ENCODE peak calls at places on chromosome 11, in nine cellular contexts. One of them, this sample, is unnamed.

GRCh38 chr11:92453055-92453454 is 228.4 kb downstream of the FAT3 start:
- DNase-seq in sigmoid colon: no peak
- DNase-seq in suprapubic skin: no peak
- DNase-seq in ovary: no peak
- DNase-seq in stomach: no peak
- DNase-seq in A549: no peak
- DNase-seq in H1: no peak
- DNase-seq in K562: no peak
- DNase-seq in HepG2: no peak
- DNase-seq in this sample: no peak

GRCh38 chr11:22169833-22170232 is 23.1 kb upstream of the ANO5 start:
- DNase-seq in sigmoid colon: no peak
- DNase-seq in suprapubic skin: no peak
- DNase-seq in ovary: no peak
- DNase-seq in stomach: no peak
- DNase-seq in A549: no peak
- DNase-seq in H1: no peak
- DNase-seq in K562: no peak
- DNase-seq in HepG2: peak
- DNase-seq in this sample: no peak

GRCh38 chr11:34345991-34346480 is 11.8 kb downstream of the ABTB2 start:
- DNase-seq in sigmoid colon: no peak
- DNase-seq in suprapubic skin: no peak
- DNase-seq in ovary: no peak
- DNase-seq in stomach: no peak
- DNase-seq in A549: no peak
- DNase-seq in H1: no peak
- DNase-seq in K562: no peak
- DNase-seq in HepG2: no peak
- DNase-seq in this sample: no peak

GRCh38 chr11:75627879-75628668 is 40.8 kb downstream of the MAP6 start:
- DNase-seq in sigmoid colon: no peak
- DNase-seq in suprapubic skin: no peak
- DNase-seq in ovary: peak
- DNase-seq in stomach: no peak
- DNase-seq in A549: no peak
- DNase-seq in H1: no peak
- DNase-seq in K562: no peak
- DNase-seq in HepG2: no peak
- DNase-seq in this sample: no peak

GRCh38 chr11:14609902-14610301 is 33.7 kb upstream of the PDE3B start:
- DNase-seq in sigmoid colon: no peak
- DNase-seq in suprapubic skin: no peak
- DNase-seq in ovary: no peak
- DNase-seq in stomach: no peak
- DNase-seq in A549: no peak
- DNase-seq in H1: no peak
- DNase-seq in K562: no peak
- DNase-seq in HepG2: no peak
- DNase-seq in this sample: no peak

GRCh38 chr11:95322546-95322945 is 91.5 kb upstream of the SESN3 start:
- DNase-seq in sigmoid colon: no peak
- DNase-seq in suprapubic skin: no peak
- DNase-seq in ovary: no peak
- DNase-seq in stomach: no peak
- DNase-seq in A549: no peak
- DNase-seq in H1: no peak
- DNase-seq in K562: no peak
- DNase-seq in HepG2: no peak
- DNase-seq in this sample: no peak

GRCh38 chr11:19674420-19674819 is 38.2 kb upstream of the NAV2 start:
- DNase-seq in sigmoid colon: no peak
- DNase-seq in suprapubic skin: no peak
- DNase-seq in ovary: no peak
- DNase-seq in stomach: no peak
- DNase-seq in A549: no peak
- DNase-seq in H1: no peak
- DNase-seq in K562: no peak
- DNase-seq in HepG2: no peak
- DNase-seq in this sample: no peak

GRCh38 chr11:125514336-125515101 is 18.5 kb upstream of the FEZ1 start:
- DNase-seq in sigmoid colon: no peak
- DNase-seq in suprapubic skin: no peak
- DNase-seq in ovary: no peak
- DNase-seq in stomach: peak
- DNase-seq in A549: no peak
- DNase-seq in H1: no peak
- DNase-seq in K562: no peak
- DNase-seq in HepG2: no peak
- DNase-seq in this sample: peak

GRCh38 chr11:36073411-36074203 is 129.7 kb downstream of the LDLRAD3 start:
- DNase-seq in sigmoid colon: no peak
- DNase-seq in suprapubic skin: no peak
- DNase-seq in ovary: peak
- DNase-seq in stomach: peak
- DNase-seq in A549: no peak
- DNase-seq in H1: no peak
- DNase-seq in K562: no peak
- DNase-seq in HepG2: no peak
- DNase-seq in this sample: no peak

GRCh38 chr11:31802609-31802989 is 8.5 kb downstream of the PAX6 start:
- DNase-seq in sigmoid colon: no peak
- DNase-seq in suprapubic skin: peak
- DNase-seq in ovary: no peak
- DNase-seq in stomach: no peak
- DNase-seq in A549: no peak
- DNase-seq in H1: peak
- DNase-seq in K562: no peak
- DNase-seq in HepG2: no peak
- DNase-seq in this sample: no peak

GRCh38 chr11:32435152-32435480 is 223 bp downstream of the WT1 start:
- DNase-seq in sigmoid colon: no peak
- DNase-seq in suprapubic skin: no peak
- DNase-seq in ovary: no peak
- DNase-seq in stomach: no peak
- DNase-seq in A549: peak
- DNase-seq in H1: peak
- DNase-seq in K562: no peak
- DNase-seq in HepG2: no peak
- DNase-seq in this sample: no peak

GRCh38 chr11:18393581-18394299 is 623 bp upstream of the LDHA start:
- DNase-seq in sigmoid colon: no peak
- DNase-seq in suprapubic skin: no peak
- DNase-seq in ovary: peak
- DNase-seq in stomach: no peak
- DNase-seq in A549: peak
- DNase-seq in H1: no peak
- DNase-seq in K562: no peak
- DNase-seq in HepG2: no peak
- DNase-seq in this sample: peak

GRCh38 chr11:97856666-97857065 is 1164.1 kb upstream of the CNTN5 start:
- DNase-seq in sigmoid colon: no peak
- DNase-seq in suprapubic skin: no peak
- DNase-seq in ovary: no peak
- DNase-seq in stomach: no peak
- DNase-seq in A549: no peak
- DNase-seq in H1: peak
- DNase-seq in K562: no peak
- DNase-seq in HepG2: no peak
- DNase-seq in this sample: no peak

GRCh38 chr11:131656179-131656838 is 285.9 kb downstream of the NTM start:
- DNase-seq in sigmoid colon: no peak
- DNase-seq in suprapubic skin: no peak
- DNase-seq in ovary: no peak
- DNase-seq in stomach: no peak
- DNase-seq in A549: no peak
- DNase-seq in H1: peak
- DNase-seq in K562: no peak
- DNase-seq in HepG2: no peak
- DNase-seq in this sample: no peak

GRCh38 chr11:70481625-70482528 is 83.5 kb downstream of the CTTN start:
- DNase-seq in sigmoid colon: no peak
- DNase-seq in suprapubic skin: no peak
- DNase-seq in ovary: no peak
- DNase-seq in stomach: peak
- DNase-seq in A549: peak
- DNase-seq in H1: no peak
- DNase-seq in K562: no peak
- DNase-seq in HepG2: no peak
- DNase-seq in this sample: no peak

GRCh38 chr11:70826541-70826943 is 425.8 kb downstream of the SHANK2 start:
- DNase-seq in sigmoid colon: peak
- DNase-seq in suprapubic skin: no peak
- DNase-seq in ovary: no peak
- DNase-seq in stomach: no peak
- DNase-seq in A549: no peak
- DNase-seq in H1: peak
- DNase-seq in K562: no peak
- DNase-seq in HepG2: no peak
- DNase-seq in this sample: no peak

GRCh38 chr11:64729851-64730382 is 6.9 kb upstream of the NRXN2 start:
- DNase-seq in sigmoid colon: peak
- DNase-seq in suprapubic skin: no peak
- DNase-seq in ovary: no peak
- DNase-seq in stomach: peak
- DNase-seq in A549: no peak
- DNase-seq in H1: peak
- DNase-seq in K562: peak
- DNase-seq in HepG2: no peak
- DNase-seq in this sample: no peak

GRCh38 chr11:30741039-30741550 is 154.9 kb upstream of the MPPED2 start:
- DNase-seq in sigmoid colon: no peak
- DNase-seq in suprapubic skin: no peak
- DNase-seq in ovary: no peak
- DNase-seq in stomach: no peak
- DNase-seq in A549: no peak
- DNase-seq in H1: no peak
- DNase-seq in K562: no peak
- DNase-seq in HepG2: peak
- DNase-seq in this sample: no peak

GRCh38 chr11:19829109-19829790 is 116.6 kb downstream of the NAV2 start:
- DNase-seq in sigmoid colon: no peak
- DNase-seq in suprapubic skin: no peak
- DNase-seq in ovary: no peak
- DNase-seq in stomach: no peak
- DNase-seq in A549: no peak
- DNase-seq in H1: no peak
- DNase-seq in K562: no peak
- DNase-seq in HepG2: no peak
- DNase-seq in this sample: no peak

DNA sequence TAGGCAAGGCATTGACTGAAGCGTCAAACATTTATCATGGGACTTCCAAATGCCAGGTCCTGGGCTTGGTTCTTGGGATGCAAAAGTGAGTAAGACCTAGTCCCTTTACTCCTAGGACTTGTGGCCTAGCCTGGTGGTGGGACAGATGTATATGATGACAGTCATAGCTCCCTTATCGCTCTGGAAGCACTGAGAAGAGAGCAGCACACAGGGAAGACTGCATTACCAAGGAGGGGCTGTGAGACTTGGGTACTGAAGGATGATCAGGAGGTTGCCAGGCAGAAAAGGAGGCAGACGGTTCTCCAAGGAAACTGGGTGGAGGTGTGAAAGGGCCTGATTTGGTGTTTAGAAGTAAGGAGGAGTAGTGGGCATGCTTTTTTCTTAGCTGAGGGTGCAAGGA is 32.5 kb downstream of the MICAL2 start:
- DNase-seq in sigmoid colon: no peak
- DNase-seq in suprapubic skin: no peak
- DNase-seq in ovary: no peak
- DNase-seq in stomach: no peak
- DNase-seq in A549: no peak
- DNase-seq in H1: no peak
- DNase-seq in K562: no peak
- DNase-seq in HepG2: no peak
- DNase-seq in this sample: no peak
- TF ChIP-seq CTCF in sigmoid colon: no peak
- TF ChIP-seq CTCF in suprapubic skin: no peak
- TF ChIP-seq CTCF in ovary: no peak
- TF ChIP-seq CTCF in stomach: no peak
- TF ChIP-seq CTCF in A549: no peak
- TF ChIP-seq CTCF in H1: no peak
- TF ChIP-seq CTCF in K562: no peak
- TF ChIP-seq CTCF in HepG2: no peak
- TF ChIP-seq CTCF in this sample: no peak

GRCh38 chr11:17388609-17389204 is at the start of gene KCNJ11:
- DNase-seq in sigmoid colon: no peak
- DNase-seq in suprapubic skin: no peak
- DNase-seq in ovary: no peak
- DNase-seq in stomach: peak
- DNase-seq in A549: peak
- DNase-seq in H1: no peak
- DNase-seq in K562: no peak
- DNase-seq in HepG2: no peak
- DNase-seq in this sample: no peak
- H3K4me3 ChIP-seq in sigmoid colon: peak
- H3K4me3 ChIP-seq in suprapubic skin: peak
- H3K4me3 ChIP-seq in ovary: peak
- H3K4me3 ChIP-seq in stomach: peak
- H3K4me3 ChIP-seq in A549: peak
- H3K4me3 ChIP-seq in H1: peak
- H3K4me3 ChIP-seq in K562: peak
- H3K4me3 ChIP-seq in HepG2: peak
- H3K4me3 ChIP-seq in this sample: peak

GRCh38 chr11:25520459-25520858 is 811.5 kb upstream of the ANO3 start:
- DNase-seq in sigmoid colon: no peak
- DNase-seq in suprapubic skin: no peak
- DNase-seq in ovary: no peak
- DNase-seq in stomach: no peak
- DNase-seq in A549: no peak
- DNase-seq in H1: no peak
- DNase-seq in K562: no peak
- DNase-seq in HepG2: no peak
- DNase-seq in this sample: no peak

DNA sequence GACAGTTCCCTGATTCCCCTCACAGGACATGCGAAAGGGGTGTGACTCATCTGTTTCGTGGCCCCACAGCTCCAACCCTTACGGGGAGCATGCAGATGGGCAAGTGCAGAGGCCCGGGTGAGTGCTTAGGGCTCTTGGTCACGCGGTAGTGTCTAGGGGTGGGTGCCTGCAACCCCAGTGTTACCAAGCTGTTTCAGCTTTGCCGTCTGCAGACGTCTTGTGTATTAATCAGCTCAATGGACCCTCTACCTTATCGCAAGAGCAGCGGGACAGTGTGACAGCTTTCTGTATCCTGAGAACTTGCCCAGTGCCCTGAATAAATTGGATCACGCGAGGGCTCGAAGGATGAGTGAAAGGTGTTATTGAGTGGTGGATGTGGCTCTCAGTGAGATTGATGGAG is 816.4 kb upstream of the ANO3 start:
- DNase-seq in sigmoid colon: no peak
- DNase-seq in suprapubic skin: no peak
- DNase-seq in ovary: no peak
- DNase-seq in stomach: no peak
- DNase-seq in A549: no peak
- DNase-seq in H1: no peak
- DNase-seq in K562: no peak
- DNase-seq in HepG2: no peak
- DNase-seq in this sample: no peak
- TF ChIP-seq EP300 in sigmoid colon: no peak
- TF ChIP-seq EP300 in suprapubic skin: no peak
- TF ChIP-seq EP300 in ovary: no peak
- TF ChIP-seq EP300 in stomach: no peak
- TF ChIP-seq EP300 in A549: no peak
- TF ChIP-seq EP300 in H1: no peak
- TF ChIP-seq EP300 in K562: no peak
- TF ChIP-seq EP300 in HepG2: no peak
- TF ChIP-seq EP300 in this sample: no peak

GRCh38 chr11:25970726-25971508 is 361.0 kb upstream of the ANO3 start:
- DNase-seq in sigmoid colon: no peak
- DNase-seq in suprapubic skin: no peak
- DNase-seq in ovary: no peak
- DNase-seq in stomach: no peak
- DNase-seq in A549: no peak
- DNase-seq in H1: no peak
- DNase-seq in K562: peak
- DNase-seq in HepG2: no peak
- DNase-seq in this sample: no peak
- TF ChIP-seq CTCF in sigmoid colon: no peak
- TF ChIP-seq CTCF in suprapubic skin: no peak
- TF ChIP-seq CTCF in ovary: no peak
- TF ChIP-seq CTCF in stomach: no peak
- TF ChIP-seq CTCF in A549: peak
- TF ChIP-seq CTCF in H1: peak
- TF ChIP-seq CTCF in K562: no peak
- TF ChIP-seq CTCF in HepG2: no peak
- TF ChIP-seq CTCF in this sample: no peak

This sample was measured in tibial nerve.